ENCODE peak calls at places on chromosomes 7 and 10, in ten cellular contexts. G is mucosa of gallbladder; X is GM23248; C is activated naive CD8-positive, alpha-beta T cell treated with anti-CD3 and anti-CD28 coated beads for 36 hours; J is substantia nigra; K is RWPE1; H is brain microvascular endothelial cell; D is breast epithelium; P is HepG2; W is fibroblast of mammary gland. M is an unnamed sample.

GRCh38 chr7:1668486-1668931 is 1.6 kb upstream of the ELFN1 start:
- DNase-seq in G (no peak), X (no peak), C (no peak), J (no peak), K (no peak), H (no peak), D (no peak), P (no peak), W (no peak), M (no peak)

GRCh38 chr10:50063100-50063499 is 4.7 kb upstream of the WASHC2A start:
- DNase-seq in G (no peak), X (no peak), C (no peak), J (no peak), K (no peak), H (no peak), D (no peak), P (no peak), W (no peak), M (no peak)

GRCh38 chr7:92737706-92738105 is 98.7 kb downstream of the CDK6 start:
- DNase-seq in G (no peak), X (no peak), C (no peak), J (no peak), K (no peak), H (no peak), D (no peak), P (no peak), W (no peak), M (no peak)

GRCh38 chr7:32062150-32062549 is 8.1 kb downstream of the PDE1C start:
- DNase-seq in G (peak), X (peak), C (peak), J (no peak), K (peak), H (no peak), D (peak), P (peak), W (peak), M (no peak)

GRCh38 chr10:86192147-86192546 is 174.4 kb downstream of the GRID1 start:
- DNase-seq in G (no peak), X (no peak), C (no peak), J (no peak), K (no peak), H (no peak), D (no peak), P (no peak), W (no peak), M (no peak)

GRCh38 chr7:12731214-12731656 is 43.8 kb downstream of the ARL4A start:
- DNase-seq in G (no peak), X (peak), C (no peak), J (no peak), K (peak), H (no peak), D (no peak), P (no peak), W (peak), M (no peak)

GRCh38 chr7:115851291-115851690 is 179.3 kb downstream of the TFEC start:
- DNase-seq in G (no peak), X (peak), C (no peak), J (no peak), K (no peak), H (peak), D (no peak), P (peak), W (peak), M (no peak)

GRCh38 chr10:29880856-29881255 is 178.5 kb downstream of the JCAD start:
- DNase-seq in G (no peak), X (no peak), C (no peak), J (no peak), K (no peak), H (no peak), D (no peak), P (no peak), W (no peak), M (no peak)

GRCh38 chr7:2663960-2664359 is 24.0 kb upstream of the AMZ1 start:
- DNase-seq in G (no peak), X (no peak), C (no peak), J (no peak), K (no peak), H (no peak), D (no peak), P (no peak), W (no peak), M (no peak)

GRCh38 chr7:26861050-26861449 is 3.3 kb downstream of the SKAP2 start:
- DNase-seq in G (no peak), X (no peak), C (no peak), J (no peak), K (no peak), H (no peak), D (no peak), P (no peak), W (no peak), M (no peak)

GRCh38 chr7:91351374-91351773 is 87.1 kb downstream of the FZD1 start:
- DNase-seq in G (no peak), X (peak), C (no peak), J (no peak), K (peak), H (peak), D (no peak), P (peak), W (peak), M (no peak)

GRCh38 chr7:155470686-155471638 is 13.0 kb downstream of the EN2 start:
- DNase-seq in G (no peak), X (peak), C (no peak), J (no peak), K (no peak), H (no peak), D (no peak), P (no peak), W (peak), M (no peak)

GRCh38 chr10:63576501-63576900 is 55.3 kb downstream of the REEP3 start:
- DNase-seq in G (no peak), X (no peak), C (no peak), J (no peak), K (no peak), H (no peak), D (no peak), P (no peak), W (no peak), M (no peak)

GRCh38 chr7:138328215-138328614 is 131.8 kb upstream of the TRIM24 start:
- DNase-seq in G (no peak), X (no peak), C (no peak), J (no peak), K (no peak), H (peak), D (no peak), P (peak), W (no peak), M (no peak)

GRCh38 chr7:150329331-150330106 is 6.2 kb upstream of the ACTR3C start:
- DNase-seq in G (no peak), X (no peak), C (no peak), J (no peak), K (no peak), H (no peak), D (no peak), P (no peak), W (no peak), M (no peak)

GRCh38 chr10:6212266-6212640 is 9.5 kb downstream of the PFKFB3 start:
- DNase-seq in G (no peak), X (no peak), C (no peak), J (no peak), K (no peak), H (no peak), D (no peak), P (no peak), W (no peak), M (no peak)

GRCh38 chr7:51451751-51452465 is 135.3 kb upstream of the COBL start:
- DNase-seq in G (no peak), X (no peak), C (no peak), J (no peak), K (no peak), H (no peak), D (no peak), P (no peak), W (no peak), M (no peak)

GRCh38 chr7:42611529-42611928 is 300.3 kb downstream of the C7orf25 start:
- DNase-seq in G (no peak), X (no peak), C (no peak), J (no peak), K (no peak), H (no peak), D (no peak), P (no peak), W (no peak), M (no peak)

GRCh38 chr7:13169356-13169755 is 481.9 kb downstream of the ARL4A start:
- DNase-seq in G (no peak), X (no peak), C (no peak), J (no peak), K (no peak), H (no peak), D (no peak), P (no peak), W (no peak), M (no peak)

GRCh38 chr7:12728192-12728538 is 40.7 kb downstream of the ARL4A start:
- DNase-seq in G (no peak), X (no peak), C (no peak), J (no peak), K (no peak), H (no peak), D (no peak), P (no peak), W (no peak), M (no peak)

GRCh38 chr7:127946847-127947246 is 84.4 kb downstream of the LRRC4 start:
- DNase-seq in G (no peak), X (peak), C (no peak), J (no peak), K (no peak), H (no peak), D (no peak), P (no peak), W (peak), M (no peak)

GRCh38 chr7:100951172-100951571 is 1.8 kb downstream of the MUC3A start:
- DNase-seq in G (no peak), X (no peak), C (no peak), J (no peak), K (no peak), H (no peak), D (no peak), P (no peak), W (no peak), M (no peak)

GRCh38 chr10:86804805-86805204 is 48.4 kb downstream of the BMPR1A start:
- DNase-seq in G (no peak), X (no peak), C (no peak), J (no peak), K (no peak), H (no peak), D (no peak), P (no peak), W (no peak), M (no peak)

GRCh38 chr10:110779489-110779888 is 92.2 kb upstream of the PDCD4 start:
- DNase-seq in G (no peak), X (no peak), C (peak), J (no peak), K (no peak), H (no peak), D (no peak), P (no peak), W (no peak), M (no peak)

GRCh38 chr7:80095545-80095944 is 39.1 kb upstream of the GNAI1 start:
- DNase-seq in G (no peak), X (peak), C (no peak), J (no peak), K (no peak), H (no peak), D (no peak), P (no peak), W (peak), M (no peak)

GRCh38 chr10:88651131-88651541 is 13.1 kb upstream of the LIPF start:
- DNase-seq in G (no peak), X (peak), C (no peak), J (no peak), K (peak), H (peak), D (no peak), P (no peak), W (peak), M (no peak)

GRCh38 chr10:79944428-79945395 is 4.2 kb downstream of the SFTPD start:
- DNase-seq in G (peak), X (no peak), C (no peak), J (no peak), K (no peak), H (no peak), D (no peak), P (no peak), W (no peak), M (no peak)

GRCh38 chr10:119502214-119502613 is 40.3 kb downstream of the RGS10 start:
- DNase-seq in G (no peak), X (no peak), C (peak), J (no peak), K (no peak), H (no peak), D (no peak), P (no peak), W (no peak), M (peak)

GRCh38 chr7:3264693-3265339 is 36.2 kb upstream of the SDK1 start:
- DNase-seq in G (no peak), X (no peak), C (no peak), J (no peak), K (no peak), H (no peak), D (no peak), P (no peak), W (no peak), M (no peak)

GRCh38 chr10:61612009-61612408 is 50.7 kb upstream of the CABCOCO1 start:
- DNase-seq in G (no peak), X (no peak), C (no peak), J (no peak), K (no peak), H (no peak), D (peak), P (no peak), W (no peak), M (no peak)

GRCh38 chr7:127578036-127578684 is 7.2 kb downstream of the GCC1 start:
- DNase-seq in G (no peak), X (peak), C (no peak), J (no peak), K (no peak), H (peak), D (no peak), P (peak), W (peak), M (no peak)

GRCh38 chr10:93121311-93121710 is 47.6 kb downstream of the CYP26A1 start:
- DNase-seq in G (no peak), X (no peak), C (no peak), J (no peak), K (no peak), H (no peak), D (no peak), P (no peak), W (no peak), M (no peak)

GRCh38 chr7:28433604-28434254 is 21.4 kb downstream of the CREB5 start:
- DNase-seq in G (no peak), X (peak), C (no peak), J (no peak), K (no peak), H (peak), D (no peak), P (no peak), W (peak), M (no peak)